ENCODE peak calls at places on chromosomes 13 and 19, in eight cellular contexts. R is left lung, K is left ventricle myocardium inferior, N is AG04450, P is tibial nerve, B is bronchial epithelial cell, T is fibroblast of the aortic adventitia, G is foreskin fibroblast. A is an unnamed sample.

GRCh38 chr19:1884719-1885334 is 469 bp downstream of the ABHD17A start:
- DNase-seq in R (peak), K (no peak), N (no peak), P (no peak), B (no peak), T (no peak), G (peak), A (no peak)

GRCh38 chr19:5312058-5312457 is 28.6 kb downstream of the PTPRS start:
- DNase-seq in R (no peak), K (no peak), N (no peak), P (no peak), B (no peak), T (no peak), G (no peak), A (no peak)

GRCh38 chr13:113934576-113934975 is 39.3 kb downstream of the C13orf46 start:
- DNase-seq in R (peak), K (no peak), N (no peak), P (no peak), B (no peak), T (no peak), G (no peak), A (no peak)

GRCh38 chr13:95624020-95624419 is 20.5 kb downstream of the DZIP1 start:
- DNase-seq in R (no peak), K (no peak), N (no peak), P (no peak), B (peak), T (peak), G (peak), A (peak)

GRCh38 chr13:112781881-112782361 is 92.1 kb downstream of the ATP11A start:
- DNase-seq in R (peak), K (peak), N (no peak), P (no peak), B (no peak), T (peak), G (no peak), A (no peak)

GRCh38 chr13:112792511-112792910 is 102.7 kb downstream of the ATP11A start:
- DNase-seq in R (no peak), K (no peak), N (no peak), P (no peak), B (no peak), T (no peak), G (no peak), A (no peak)

GRCh38 chr19:48556163-48556562 is 4.2 kb downstream of the SULT2B1 start:
- DNase-seq in R (no peak), K (no peak), N (no peak), P (no peak), B (peak), T (peak), G (peak), A (peak)

GRCh38 chr13:39317284-39317683 is 279.0 kb downstream of the NHLRC3 start:
- DNase-seq in R (no peak), K (peak), N (peak), P (peak), B (peak), T (peak), G (peak), A (peak)

GRCh38 chr19:18910010-18910409 is 9.2 kb downstream of the COPE start:
- DNase-seq in R (no peak), K (no peak), N (no peak), P (no peak), B (no peak), T (no peak), G (no peak), A (no peak)

GRCh38 chr13:106796280-106797047 is 228.5 kb upstream of the ARGLU1 start:
- DNase-seq in R (no peak), K (no peak), N (no peak), P (no peak), B (no peak), T (no peak), G (no peak), A (no peak)

GRCh38 chr13:44252938-44253337 is 120.7 kb upstream of the SERP2 start:
- DNase-seq in R (no peak), K (no peak), N (no peak), P (no peak), B (no peak), T (no peak), G (no peak), A (no peak)

GRCh38 chr13:44244288-44244687 is 129.3 kb upstream of the SERP2 start:
- DNase-seq in R (no peak), K (no peak), N (no peak), P (no peak), B (no peak), T (no peak), G (peak), A (peak)

DNA sequence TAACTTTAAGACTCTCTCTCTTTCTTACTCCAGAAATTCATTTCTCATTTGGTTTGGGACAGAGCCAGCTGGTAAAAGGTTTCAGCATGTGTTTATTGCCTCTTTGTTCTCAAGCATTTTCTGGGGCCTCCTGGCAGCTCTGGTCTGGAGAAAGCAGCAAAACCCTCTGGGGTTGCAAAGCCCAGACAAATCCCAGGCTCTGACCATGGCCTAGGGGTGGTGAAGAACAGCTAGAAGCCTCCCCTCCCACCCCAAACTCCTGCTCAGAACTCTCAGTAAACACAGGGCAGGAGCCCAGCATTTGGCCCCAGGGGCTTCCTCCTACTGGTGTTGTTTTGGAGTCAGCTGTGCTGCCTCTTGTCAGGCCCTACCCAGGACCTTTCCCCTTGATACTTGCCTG is 124.2 kb upstream of the SERP2 start:
- DNase-seq in R (no peak), K (peak), N (peak), P (peak), B (peak), T (peak), G (peak), A (peak)
- H3K4me3 ChIP-seq in R (no peak), K (no peak), N (no peak), P (no peak), B (no peak), T (no peak), G (no peak), A (no peak)

GRCh38 chr19:58277197-58277596 is 1.6 kb upstream of the ZNF8 start:
- DNase-seq in R (no peak), K (no peak), N (no peak), P (no peak), B (no peak), T (no peak), G (no peak), A (no peak)

GRCh38 chr19:58279925-58280316 is 1.2 kb downstream of the ZNF8 start:
- DNase-seq in R (no peak), K (no peak), N (no peak), P (no peak), B (peak), T (no peak), G (no peak), A (no peak)

GRCh38 chr19:58279042-58279924 is 528 bp downstream of the ZNF8 start:
- DNase-seq in R (peak), K (peak), N (peak), P (peak), B (peak), T (peak), G (peak), A (peak)

GRCh38 chr19:58277748-58278147 is 1.0 kb upstream of the ZNF8 start:
- DNase-seq in R (no peak), K (no peak), N (no peak), P (no peak), B (no peak), T (no peak), G (no peak), A (no peak)

DNA sequence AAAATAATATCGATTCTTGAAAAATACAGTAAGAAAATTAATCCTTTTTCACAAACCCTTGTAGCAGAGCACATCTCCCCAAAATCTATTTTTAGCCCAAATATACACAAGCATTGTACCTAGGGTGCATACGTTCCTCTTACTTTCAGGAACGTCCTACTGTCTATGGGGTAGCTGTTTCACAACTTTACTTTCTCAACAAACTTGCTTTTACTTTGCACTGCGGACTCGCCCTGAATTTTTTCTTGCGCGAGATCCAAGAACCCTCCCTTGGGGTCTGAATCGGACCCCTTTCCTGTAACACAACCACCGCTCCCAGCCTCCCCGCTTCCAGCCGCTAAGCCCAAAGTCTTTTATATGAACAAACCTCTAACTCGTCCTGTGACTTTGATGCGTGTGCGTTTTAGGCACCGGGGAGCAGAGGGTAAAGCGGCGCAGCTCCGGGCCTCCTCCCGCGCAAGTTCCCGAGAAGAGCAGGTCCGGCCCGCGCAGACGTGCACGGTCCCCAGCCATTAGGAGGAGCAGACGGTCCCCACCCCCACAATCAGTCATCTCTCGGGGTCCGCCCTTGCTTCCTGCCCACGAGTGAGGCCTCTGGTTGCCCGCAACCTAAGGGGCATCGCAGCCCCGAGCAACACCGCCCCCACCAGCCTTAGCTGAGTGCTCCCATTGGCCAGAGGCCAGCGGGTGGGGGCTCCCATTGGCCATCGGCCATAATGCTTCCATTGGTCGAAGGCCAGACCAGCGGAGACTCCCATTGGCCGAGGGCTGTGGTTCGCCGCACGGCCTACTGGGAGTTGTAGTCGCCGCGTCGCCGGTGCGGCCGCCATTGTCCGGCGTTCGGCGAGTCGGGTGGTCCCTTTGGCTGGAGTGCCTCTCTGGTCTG is at the start of gene ZNF8:
- DNase-seq in R (peak), K (peak), N (peak), P (peak), B (peak), T (peak), G (peak), A (peak)
- TF ChIP-seq CTCF in R (no peak), K (peak), N (no peak), P (peak), B (peak), T (no peak), G (no peak), A (no peak)

GRCh38 chr13:98542568-98543379 is 34.1 kb downstream of the STK24 start:
- DNase-seq in R (no peak), K (no peak), N (no peak), P (no peak), B (no peak), T (no peak), G (peak), A (no peak)

GRCh38 chr13:98541211-98541610 is 35.7 kb downstream of the STK24 start:
- DNase-seq in R (no peak), K (no peak), N (no peak), P (no peak), B (no peak), T (peak), G (peak), A (peak)

GRCh38 chr13:98541701-98542203 is 35.2 kb downstream of the STK24 start:
- DNase-seq in R (no peak), K (no peak), N (no peak), P (no peak), B (no peak), T (peak), G (peak), A (peak)

GRCh38 chr13:98544105-98544710 is 32.7 kb downstream of the STK24 start:
- DNase-seq in R (no peak), K (no peak), N (no peak), P (no peak), B (no peak), T (no peak), G (no peak), A (no peak)

GRCh38 chr13:98543380-98544104 is 33.4 kb downstream of the STK24 start:
- DNase-seq in R (no peak), K (no peak), N (no peak), P (no peak), B (no peak), T (no peak), G (no peak), A (no peak)
- H3K4me3 ChIP-seq in R (peak), K (peak), N (no peak), P (no peak), B (no peak), T (no peak), G (no peak), A (no peak)

GRCh38 chr19:33225458-33225925 is at the start of gene SLC7A10:
- DNase-seq in R (peak), K (no peak), N (no peak), P (no peak), B (no peak), T (no peak), G (peak), A (no peak)
- TF ChIP-seq CTCF in R (no peak), K (no peak), N (no peak), P (no peak), B (no peak), T (no peak), G (no peak), A (no peak)

DNA sequence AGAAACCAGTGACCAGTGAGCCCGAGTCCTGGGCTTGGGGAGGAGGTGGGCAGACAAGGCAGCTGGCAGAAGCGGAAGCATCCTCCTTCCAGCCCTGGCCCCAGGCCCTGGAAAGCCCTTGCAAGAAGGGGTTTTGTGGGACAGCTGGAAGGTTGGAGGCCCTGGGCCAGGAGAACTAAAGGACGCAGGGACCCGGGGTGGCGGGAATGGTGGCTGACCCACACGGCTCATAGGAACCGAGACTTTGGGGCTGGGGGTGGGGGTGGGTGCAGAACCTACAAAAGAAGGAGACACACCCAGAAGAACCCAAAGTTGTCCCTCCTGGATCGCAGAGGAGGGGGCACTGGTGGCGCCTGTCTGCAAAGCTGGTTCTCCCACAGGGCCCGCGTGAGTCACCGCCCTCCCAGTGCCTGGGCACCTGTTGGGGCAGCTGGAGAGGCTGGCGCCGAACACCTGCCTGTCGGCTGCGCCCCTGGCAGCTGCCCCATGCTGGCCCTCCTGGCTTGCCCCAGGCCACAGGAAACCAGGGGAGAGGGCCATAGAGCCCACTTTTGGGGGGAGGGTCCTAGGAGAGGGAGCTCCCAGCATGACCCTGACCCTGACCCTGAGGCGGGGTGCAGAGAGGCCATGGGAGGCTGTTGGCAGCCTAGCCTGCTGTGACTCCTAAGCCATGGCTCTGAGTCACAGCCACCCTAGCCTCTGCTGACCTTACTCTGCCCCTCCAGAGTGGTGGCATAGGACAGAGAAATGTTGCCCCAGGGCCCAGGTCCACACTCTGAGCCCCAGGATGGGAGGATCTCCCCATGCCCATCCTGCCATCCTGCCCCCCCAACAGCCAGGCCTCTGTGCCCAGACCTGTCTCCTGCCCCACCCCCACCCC is 768 bp downstream of the DMPK start:
- DNase-seq in R (peak), K (no peak), N (no peak), P (no peak), B (peak), T (no peak), G (peak), A (no peak)
- H3K4me3 ChIP-seq in R (peak), K (peak), N (peak), P (peak), B (no peak), T (peak), G (peak), A (peak)

DNA sequence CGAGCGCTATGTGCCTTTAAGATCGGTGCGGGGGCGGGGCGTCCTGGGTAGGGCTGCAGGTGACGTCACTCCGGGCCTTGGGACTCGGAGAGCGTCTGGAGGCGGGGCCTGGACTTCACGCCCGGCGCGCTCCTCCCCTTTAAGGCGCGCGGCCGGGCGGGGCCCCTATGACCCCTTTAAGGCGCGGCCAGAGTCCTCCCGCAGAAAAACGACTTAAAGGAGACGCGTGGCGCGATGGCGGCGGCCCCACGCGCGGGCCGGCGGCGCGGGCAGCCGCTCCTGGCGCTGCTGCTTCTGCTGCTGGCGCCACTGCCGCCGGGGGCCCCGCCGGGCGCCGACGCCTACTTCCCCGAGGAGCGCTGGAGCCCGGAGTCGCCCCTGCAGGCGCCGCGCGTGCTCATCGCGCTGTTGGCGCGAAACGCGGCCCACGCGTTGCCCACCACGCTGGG is at the start of gene COLGALT1:
- DNase-seq in R (peak), K (peak), N (peak), P (peak), B (peak), T (peak), G (peak), A (peak)
- TF ChIP-seq CTCF in R (no peak), K (no peak), N (no peak), P (no peak), B (no peak), T (no peak), G (no peak), A (no peak)

DNA sequence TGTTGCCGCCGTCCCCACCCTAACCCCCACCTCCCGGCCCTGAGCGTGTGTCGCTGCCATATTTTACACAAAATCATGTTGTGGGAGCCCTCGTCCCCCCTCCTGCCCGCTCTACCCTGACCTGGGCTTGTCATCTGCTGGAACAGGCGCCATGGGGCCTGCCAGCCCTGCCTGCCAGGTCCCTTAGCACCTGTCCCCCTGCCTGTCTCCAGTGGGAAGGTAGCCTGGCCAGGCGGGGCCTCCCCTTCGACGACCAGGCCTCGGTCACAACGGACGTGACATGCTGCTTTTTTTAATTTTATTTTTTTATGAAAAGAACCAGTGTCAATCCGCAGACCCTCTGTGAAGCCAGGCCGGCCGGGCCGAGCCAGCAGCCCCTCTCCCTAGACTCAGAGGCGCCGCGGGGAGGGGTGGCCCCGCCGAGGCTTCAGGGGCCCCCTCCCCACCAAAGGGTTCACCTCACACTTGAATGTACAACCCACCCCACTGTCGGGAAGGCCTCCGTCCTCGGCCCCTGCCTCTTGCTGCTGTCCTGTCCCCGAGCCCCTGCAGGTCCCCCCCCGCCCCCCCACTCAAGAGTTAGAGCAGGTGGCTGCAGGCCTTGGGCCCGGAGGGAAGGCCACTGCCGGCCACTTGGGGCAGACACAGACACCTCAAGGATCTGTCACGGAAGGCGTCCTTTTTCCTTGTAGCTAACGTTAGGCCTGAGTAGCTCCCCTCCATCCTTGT is 6.4 kb downstream of the YIPF2 start:
- DNase-seq in R (peak), K (no peak), N (no peak), P (no peak), B (no peak), T (no peak), G (no peak), A (no peak)
- H3K4me3 ChIP-seq in R (no peak), K (no peak), N (no peak), P (no peak), B (no peak), T (no peak), G (no peak), A (no peak)